ENCODE peak calls at places on chromosomes 1 and 21, in four cellular contexts. M is HepG2, J is K562, S is SK-N-SH. W is an unnamed sample.

GRCh38 chr1:41918450-41919043 is at the start of gene HIVEP3:
- DNase-seq in M (no peak), S (peak), J (no peak), W (no peak)

GRCh38 chr1:105632342-105633196 is 1423.9 kb upstream of the PRMT6 start:
- DNase-seq in S (peak), J (no peak), M (peak), W (no peak)

GRCh38 chr1:36492491-36492890 is 9.8 kb upstream of the CSF3R start:
- DNase-seq in S (no peak), J (peak), M (no peak), W (no peak)

GRCh38 chr21:14863745-14864210 is 201.0 kb downstream of the NRIP1 start:
- DNase-seq in S (no peak), J (no peak), M (peak), W (no peak)

GRCh38 chr1:202047977-202048376 is 37.6 kb downstream of the ELF3 start:
- DNase-seq in M (peak), J (no peak), S (no peak), W (no peak)

GRCh38 chr1:221783936-221784335 is 42.0 kb upstream of the DUSP10 start:
- DNase-seq in M (no peak), S (no peak), J (no peak), W (no peak)

GRCh38 chr1:103788377-103788776 is 38.7 kb downstream of the AMY1C start:
- DNase-seq in J (no peak), S (no peak), M (no peak), W (no peak)

GRCh38 chr1:215488850-215489249 is 78.3 kb upstream of the KCTD3 start:
- DNase-seq in M (no peak), J (no peak), S (no peak), W (no peak)

GRCh38 chr1:167617950-167618269 is 12.1 kb upstream of the RCSD1 start:
- DNase-seq in J (no peak), S (no peak), M (no peak), W (no peak)

GRCh38 chr1:109247401-109248365 is 1.7 kb upstream of the CELSR2 start:
- DNase-seq in S (peak), M (no peak), J (no peak), W (no peak)

GRCh38 chr1:58887059-58887458 is 103.2 kb upstream of the JUN start:
- DNase-seq in M (no peak), S (no peak), J (no peak), W (no peak)

GRCh38 chr1:165680303-165680702 is 18.1 kb downstream of the ALDH9A1 start:
- DNase-seq in M (no peak), J (no peak), S (no peak), W (no peak)

GRCh38 chr1:103448560-103448959 is 76.9 kb upstream of the RNPC3 start:
- DNase-seq in S (no peak), M (no peak), J (no peak), W (no peak)

GRCh38 chr1:217647791-217648190 is 16.6 kb downstream of the SPATA17 start:
- DNase-seq in S (no peak), M (no peak), J (no peak), W (no peak)

GRCh38 chr1:161044908-161045748 is 649 bp downstream of the USF1 start:
- DNase-seq in J (peak), M (peak), S (peak), W (peak)

GRCh38 chr1:67957026-67957425 is 93.4 kb downstream of the DIRAS3 start:
- DNase-seq in S (peak), J (no peak), M (no peak), W (no peak)

GRCh38 chr1:54977938-54978337 is 2.5 kb upstream of the TMEM61 start:
- DNase-seq in M (no peak), S (no peak), J (no peak), W (no peak)

GRCh38 chr21:41868062-41868710 is 11.0 kb downstream of the PRDM15 start:
- DNase-seq in S (no peak), J (no peak), M (no peak), W (no peak)

GRCh38 chr1:225460021-225460736 is 32.3 kb upstream of the LBR start:
- DNase-seq in J (no peak), S (no peak), M (no peak), W (no peak)

GRCh38 chr1:156813750-156814570 is 2.7 kb downstream of the SH2D2A start:
- DNase-seq in J (peak), S (no peak), M (peak), W (peak)

GRCh38 chr1:13797397-13797796 is 97.4 kb downstream of the PRDM2 start:
- DNase-seq in S (no peak), J (no peak), M (no peak), W (no peak)

GRCh38 chr1:12412439-12412838 is 182.6 kb downstream of the VPS13D start:
- DNase-seq in M (no peak), J (no peak), S (no peak), W (no peak)

GRCh38 chr1:3472906-3473305 is 18.4 kb downstream of the ARHGEF16 start:
- DNase-seq in M (no peak), J (no peak), S (no peak), W (no peak)

GRCh38 chr1:76035053-76035452 is 39.5 kb upstream of the ST6GALNAC3 start:
- DNase-seq in J (no peak), S (peak), M (peak), W (no peak)

GRCh38 chr21:44421901-44422840 is 33.1 kb upstream of the LRRC3 start:
- DNase-seq in M (no peak), S (no peak), J (no peak), W (no peak)

GRCh38 chr1:13788795-13789194 is 88.8 kb downstream of the PRDM2 start:
- DNase-seq in M (no peak), J (no peak), S (no peak), W (no peak)

GRCh38 chr1:62826892-62827291 is 43.0 kb downstream of the ATG4C start:
- DNase-seq in J (no peak), M (no peak), S (no peak), W (no peak)

GRCh38 chr1:202007279-202007678 is 3.1 kb upstream of the ELF3 start:
- DNase-seq in M (no peak), J (no peak), S (no peak), W (no peak)

GRCh38 chr1:154759793-154760192 is 110.3 kb downstream of the KCNN3 start:
- DNase-seq in S (no peak), M (no peak), J (no peak), W (no peak)

GRCh38 chr1:198657550-198658064 is 18.8 kb downstream of the PTPRC start:
- DNase-seq in S (no peak), M (no peak), J (no peak), W (no peak)

GRCh38 chr1:64229307-64229706 is 25.9 kb downstream of the UBE2U start:
- DNase-seq in S (no peak), M (no peak), J (no peak), W (no peak)

GRCh38 chr1:97013904-97014303 is 292.3 kb downstream of the PTBP2 start:
- DNase-seq in M (no peak), J (no peak), S (no peak), W (no peak)

GRCh38 chr1:180674603-180675530 is 43.0 kb downstream of the XPR1 start:
- DNase-seq in J (no peak), S (no peak), M (no peak), W (no peak)
- TF ChIP-seq FOXJ3 in J (no peak), S (no peak), M (no peak), W (no peak)

GRCh38 chr1:46612937-46613660 is 3.5 kb downstream of the MOB3C start:
- DNase-seq in M (no peak), J (no peak), S (no peak), W (no peak)
- TF ChIP-seq MAX in M (no peak), J (no peak), S (no peak), W (no peak)

DNA sequence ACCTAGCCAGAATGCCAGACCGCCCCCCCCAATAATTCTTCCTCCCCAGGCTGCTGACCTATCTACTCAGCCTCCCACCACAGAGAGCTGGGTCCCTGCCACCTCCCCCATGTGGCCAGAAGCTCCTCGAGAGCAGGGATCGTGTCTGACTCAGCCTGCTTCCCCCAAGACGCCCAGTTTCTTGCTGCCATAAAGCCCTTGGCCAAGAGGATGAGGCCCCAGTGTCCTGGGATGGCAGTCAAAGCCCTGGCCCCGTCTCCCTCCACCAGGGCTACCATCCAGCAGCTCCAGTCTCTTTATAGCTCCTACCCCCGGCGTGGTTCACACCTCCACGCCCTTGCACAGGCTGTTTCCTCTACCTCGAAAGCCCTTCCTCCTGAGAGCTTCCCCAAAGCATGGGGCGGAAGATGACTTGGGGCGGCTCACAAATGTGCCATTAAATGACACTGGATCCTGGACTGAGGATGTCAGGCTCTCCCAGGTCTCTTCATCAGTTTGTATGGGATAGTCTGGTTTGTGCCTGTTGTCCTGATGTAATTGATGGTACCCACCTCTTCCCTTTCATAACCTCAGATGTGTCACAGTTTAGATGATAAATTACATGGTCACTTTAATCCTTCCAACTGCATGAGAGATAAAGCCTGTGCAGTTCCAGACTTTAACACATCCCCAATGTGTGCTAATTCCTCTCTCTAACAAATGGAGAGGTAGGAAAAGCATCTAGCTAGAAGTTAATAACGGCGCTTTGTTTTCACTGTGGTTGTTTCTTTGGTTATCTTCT is 13.1 kb downstream of the ADGRB2 start:
- DNase-seq in M (no peak), J (peak), S (no peak), W (no peak)
- TF ChIP-seq FOXJ3 in M (no peak), J (no peak), S (no peak), W (no peak)

GRCh38 chr1:31807273-31808048 is 8.4 kb downstream of the SPOCD1 start:
- DNase-seq in M (no peak), J (no peak), S (no peak), W (no peak)
- TF ChIP-seq MAX in M (no peak), J (no peak), S (no peak), W (no peak)

GRCh38 chr1:56780832-56781231 is 38.4 kb downstream of the FYB2 start:
- DNase-seq in J (no peak), S (no peak), M (no peak), W (no peak)
- TF ChIP-seq FOXJ3 in J (no peak), S (no peak), M (no peak), W (no peak)

DNA sequence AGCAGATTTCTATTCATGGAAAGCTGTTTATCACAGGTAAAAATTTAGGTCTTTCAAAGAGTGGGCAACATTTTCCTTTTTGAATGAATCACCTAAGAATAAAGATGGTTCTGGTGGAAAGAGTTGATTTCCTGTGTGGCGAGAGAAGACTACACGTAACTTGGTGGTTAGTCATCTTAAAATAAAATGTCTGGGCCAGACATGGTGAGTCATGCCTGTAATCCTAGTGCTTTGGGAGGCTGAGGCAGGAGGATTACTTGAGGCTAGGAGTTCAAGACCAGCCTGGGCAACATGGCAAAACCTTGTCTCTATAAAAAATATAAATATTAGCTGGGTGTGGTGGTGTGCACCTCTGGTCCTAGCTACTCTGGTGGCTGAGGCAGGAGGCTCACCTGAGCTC is 65.7 kb downstream of the DISP1 start:
- DNase-seq in M (no peak), S (no peak), J (no peak), W (no peak)
- TF ChIP-seq MAX in M (no peak), S (no peak), J (no peak), W (no peak)

GRCh38 chr1:116585886-116586285 is 15.1 kb upstream of the CD58 start:
- DNase-seq in S (no peak), J (no peak), M (no peak), W (no peak)

GRCh38 chr1:116580446-116581322 is 9.9 kb upstream of the CD58 start:
- DNase-seq in S (no peak), J (no peak), M (no peak), W (no peak)

GRCh38 chr1:116586741-116587143 is 15.9 kb upstream of the CD58 start:
- DNase-seq in J (no peak), M (no peak), S (peak), W (no peak)

GRCh38 chr1:116579253-116579875 is 8.5 kb upstream of the CD58 start:
- DNase-seq in S (no peak), M (no peak), J (no peak), W (no peak)

DNA sequence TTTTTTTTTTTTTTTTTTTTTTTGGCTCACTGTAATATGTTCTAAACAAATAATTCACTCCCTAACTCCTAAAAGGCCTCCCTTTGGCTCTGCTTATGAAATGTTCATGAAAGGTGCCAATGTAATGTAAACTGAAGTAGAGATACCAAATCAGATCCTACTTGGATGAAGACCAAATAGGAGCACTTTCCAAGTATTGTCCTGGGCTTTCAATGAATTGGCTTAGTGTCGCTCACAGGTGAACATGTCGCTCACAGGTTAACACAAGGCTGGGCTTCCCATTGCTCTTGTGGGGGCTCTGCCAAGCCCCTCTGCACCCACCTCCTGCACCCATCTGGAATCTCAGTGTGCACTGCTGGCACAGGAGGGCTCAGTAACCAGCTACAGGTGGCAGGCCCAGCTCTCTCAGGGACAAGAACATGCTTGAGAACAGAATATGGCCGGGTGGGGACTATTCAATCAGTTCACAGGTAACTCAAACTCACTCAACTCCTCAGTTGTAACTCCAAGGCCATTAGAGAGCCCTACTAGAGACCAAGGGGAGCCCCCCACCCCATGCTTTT is 10.6 kb upstream of the CD58 start:
- DNase-seq in J (no peak), M (no peak), S (no peak), W (no peak)
- TF ChIP-seq FOXJ3 in J (no peak), M (no peak), S (no peak), W (no peak)

GRCh38 chr1:48808496-48808895 is 31.8 kb upstream of the BEND5 start:
- DNase-seq in J (no peak), S (no peak), M (no peak), W (no peak)
- TF ChIP-seq MAX in J (no peak), S (no peak), M (no peak), W (no peak)